ENCODE peak calls at places on chromosome 11, in ten cellular contexts. R is lower leg skin, J is Calu3, N is GM13977, M is psoas muscle, U is uterus, H is astrocyte of the cerebellum, E is AG04449, P is upper lobe of right lung, D is HCT116. C is an unnamed sample.

GRCh38 chr11:93939084-93939780 is 81.9 kb upstream of the HEPHL1 start:
- DNase-seq in R (no peak), J (no peak), N (no peak), M (no peak), U (no peak), H (no peak), E (no peak), P (no peak), D (no peak), C (no peak)

GRCh38 chr11:108654994-108655631 is 9.8 kb upstream of the DDX10 start:
- DNase-seq in R (no peak), J (peak), N (no peak), M (no peak), U (peak), H (peak), E (no peak), P (no peak), D (peak), C (peak)

GRCh38 chr11:4826425-4826824 is 5.3 kb downstream of the OR51F2 start:
- DNase-seq in R (no peak), J (no peak), N (no peak), M (no peak), U (no peak), H (peak), E (peak), P (no peak), D (no peak), C (no peak)

GRCh38 chr11:911031-911889 is 650 bp upstream of the CHID1 start:
- DNase-seq in R (no peak), J (peak), N (peak), M (peak), U (peak), H (no peak), E (no peak), P (peak), D (no peak), C (no peak)

GRCh38 chr11:61695917-61696316 is 15.7 kb downstream of the DAGLA start:
- DNase-seq in R (peak), J (peak), N (peak), M (peak), U (peak), H (no peak), E (peak), P (peak), D (no peak), C (no peak)

GRCh38 chr11:112302226-112302868 is 41.7 kb upstream of the PLET1 start:
- DNase-seq in R (no peak), J (no peak), N (no peak), M (no peak), U (no peak), H (no peak), E (no peak), P (no peak), D (no peak), C (no peak)

GRCh38 chr11:126573325-126574076 is 218.0 kb downstream of the ST3GAL4 start:
- DNase-seq in R (no peak), J (no peak), N (no peak), M (no peak), U (no peak), H (no peak), E (no peak), P (no peak), D (no peak), C (no peak)

GRCh38 chr11:83035070-83035854 is 36.4 kb downstream of the RAB30 start:
- DNase-seq in R (peak), J (no peak), N (no peak), M (peak), U (peak), H (no peak), E (no peak), P (no peak), D (no peak), C (no peak)

GRCh38 chr11:119680899-119681370 is 48.1 kb downstream of the NECTIN1 start:
- DNase-seq in R (peak), J (no peak), N (no peak), M (peak), U (no peak), H (no peak), E (no peak), P (no peak), D (no peak), C (no peak)

GRCh38 chr11:47271961-47272661 is 2.2 kb downstream of the MADD start:
- DNase-seq in R (no peak), J (no peak), N (peak), M (peak), U (no peak), H (no peak), E (no peak), P (no peak), D (no peak), C (no peak)

GRCh38 chr11:1749020-1749758 is 1.2 kb downstream of the IFITM10 start:
- DNase-seq in R (no peak), J (no peak), N (peak), M (no peak), U (no peak), H (no peak), E (no peak), P (peak), D (no peak), C (no peak)

GRCh38 chr11:78040691-78041379 is 17.8 kb upstream of the KCTD14 start:
- DNase-seq in R (no peak), J (peak), N (no peak), M (no peak), U (no peak), H (no peak), E (no peak), P (no peak), D (no peak), C (no peak)

GRCh38 chr11:65854161-65854592 is 3.8 kb downstream of the CFL1 start:
- DNase-seq in R (no peak), J (no peak), N (no peak), M (no peak), U (no peak), H (no peak), E (no peak), P (peak), D (no peak), C (no peak)

GRCh38 chr11:101369835-101370234 is 214.0 kb downstream of the TRPC6 start:
- DNase-seq in R (no peak), J (no peak), N (no peak), M (no peak), U (no peak), H (no peak), E (no peak), P (no peak), D (no peak), C (no peak)

GRCh38 chr11:113974741-113975470 is at the start of gene HTR3A:
- DNase-seq in R (no peak), J (peak), N (no peak), M (peak), U (peak), H (no peak), E (no peak), P (peak), D (peak), C (peak)

GRCh38 chr11:387193-387793 is 6.7 kb upstream of the PKP3 start:
- DNase-seq in R (no peak), J (no peak), N (no peak), M (no peak), U (no peak), H (no peak), E (no peak), P (no peak), D (no peak), C (no peak)

GRCh38 chr11:73716153-73717056 is 44.5 kb downstream of the RAB6A start:
- DNase-seq in R (no peak), J (no peak), N (peak), M (no peak), U (no peak), H (no peak), E (no peak), P (no peak), D (no peak), C (no peak)

GRCh38 chr11:119516060-119516459 is 93.1 kb upstream of the THY1 start:
- DNase-seq in R (no peak), J (no peak), N (no peak), M (no peak), U (no peak), H (no peak), E (no peak), P (no peak), D (no peak), C (no peak)

GRCh38 chr11:108496643-108497256 is 1.4 kb downstream of the POGLUT3 start:
- DNase-seq in R (no peak), J (no peak), N (peak), M (no peak), U (no peak), H (no peak), E (no peak), P (no peak), D (no peak), C (no peak)

GRCh38 chr11:121282376-121282775 is 10.2 kb upstream of the SC5D start:
- DNase-seq in R (no peak), J (no peak), N (no peak), M (no peak), U (no peak), H (no peak), E (no peak), P (no peak), D (no peak), C (no peak)

GRCh38 chr11:60938500-60938899 is 13.5 kb downstream of the SLC15A3 start:
- DNase-seq in R (no peak), J (no peak), N (no peak), M (no peak), U (no peak), H (no peak), E (no peak), P (peak), D (no peak), C (no peak)

GRCh38 chr11:70503878-70504240 is 105.5 kb downstream of the CTTN start:
- DNase-seq in R (no peak), J (no peak), N (no peak), M (no peak), U (no peak), H (no peak), E (no peak), P (no peak), D (no peak), C (peak)

GRCh38 chr11:61980783-61981541 is 13.5 kb upstream of the FTH1 start:
- DNase-seq in R (no peak), J (no peak), N (no peak), M (no peak), U (no peak), H (no peak), E (no peak), P (peak), D (no peak), C (no peak)

GRCh38 chr11:62251698-62252097 is 9.7 kb downstream of the SCGB1D2 start:
- DNase-seq in R (no peak), J (no peak), N (no peak), M (no peak), U (no peak), H (no peak), E (no peak), P (no peak), D (no peak), C (no peak)

GRCh38 chr11:6931146-6931713 is 5.0 kb downstream of the ZNF215 start:
- DNase-seq in R (no peak), J (no peak), N (no peak), M (no peak), U (no peak), H (no peak), E (no peak), P (no peak), D (no peak), C (no peak)

GRCh38 chr11:103609117-103610066 is 427.0 kb upstream of the DDI1 start:
- DNase-seq in R (no peak), J (peak), N (no peak), M (no peak), U (no peak), H (peak), E (peak), P (no peak), D (peak), C (peak)

GRCh38 chr11:15918674-15919073 is 437.7 kb downstream of the SOX6 start:
- DNase-seq in R (no peak), J (no peak), N (no peak), M (no peak), U (no peak), H (no peak), E (no peak), P (peak), D (no peak), C (no peak)

GRCh38 chr11:27040302-27041115 is at the start of gene BBOX1:
- DNase-seq in R (peak), J (peak), N (no peak), M (no peak), U (no peak), H (no peak), E (no peak), P (no peak), D (no peak), C (no peak)

GRCh38 chr11:33263549-33263948 is 6.4 kb downstream of the HIPK3 start:
- DNase-seq in R (no peak), J (no peak), N (no peak), M (no peak), U (no peak), H (no peak), E (no peak), P (no peak), D (no peak), C (no peak)

GRCh38 chr11:132894598-132894997 is 637.7 kb downstream of the OPCML start:
- DNase-seq in R (no peak), J (no peak), N (no peak), M (no peak), U (no peak), H (no peak), E (no peak), P (no peak), D (no peak), C (no peak)

GRCh38 chr11:62505112-62505783 is 41.4 kb downstream of the AHNAK start:
- DNase-seq in R (peak), J (no peak), N (no peak), M (no peak), U (peak), H (no peak), E (no peak), P (no peak), D (no peak), C (no peak)

GRCh38 chr11:65646921-65647701 is 9.2 kb downstream of the SIPA1 start:
- DNase-seq in R (no peak), J (no peak), N (no peak), M (peak), U (no peak), H (no peak), E (no peak), P (peak), D (no peak), C (peak)

GRCh38 chr11:115737875-115738274 is 233.7 kb upstream of the CADM1 start:
- DNase-seq in R (no peak), J (no peak), N (no peak), M (no peak), U (no peak), H (no peak), E (no peak), P (no peak), D (no peak), C (no peak)

GRCh38 chr11:75574698-75575265 is 12.7 kb downstream of the SERPINH1 start:
- DNase-seq in R (no peak), J (no peak), N (no peak), M (no peak), U (no peak), H (no peak), E (no peak), P (no peak), D (no peak), C (no peak)
- TF ChIP-seq CTCF in R (no peak), J (no peak), N (no peak), M (no peak), U (no peak), H (peak), E (peak), P (peak), D (peak), C (no peak)

GRCh38 chr11:14094481-14095037 is 132.0 kb downstream of the SPON1 start:
- DNase-seq in R (no peak), J (no peak), N (no peak), M (no peak), U (no peak), H (no peak), E (no peak), P (no peak), D (no peak), C (no peak)
- TF ChIP-seq CTCF in R (no peak), J (no peak), N (no peak), M (no peak), U (no peak), H (no peak), E (no peak), P (no peak), D (no peak), C (no peak)

DNA sequence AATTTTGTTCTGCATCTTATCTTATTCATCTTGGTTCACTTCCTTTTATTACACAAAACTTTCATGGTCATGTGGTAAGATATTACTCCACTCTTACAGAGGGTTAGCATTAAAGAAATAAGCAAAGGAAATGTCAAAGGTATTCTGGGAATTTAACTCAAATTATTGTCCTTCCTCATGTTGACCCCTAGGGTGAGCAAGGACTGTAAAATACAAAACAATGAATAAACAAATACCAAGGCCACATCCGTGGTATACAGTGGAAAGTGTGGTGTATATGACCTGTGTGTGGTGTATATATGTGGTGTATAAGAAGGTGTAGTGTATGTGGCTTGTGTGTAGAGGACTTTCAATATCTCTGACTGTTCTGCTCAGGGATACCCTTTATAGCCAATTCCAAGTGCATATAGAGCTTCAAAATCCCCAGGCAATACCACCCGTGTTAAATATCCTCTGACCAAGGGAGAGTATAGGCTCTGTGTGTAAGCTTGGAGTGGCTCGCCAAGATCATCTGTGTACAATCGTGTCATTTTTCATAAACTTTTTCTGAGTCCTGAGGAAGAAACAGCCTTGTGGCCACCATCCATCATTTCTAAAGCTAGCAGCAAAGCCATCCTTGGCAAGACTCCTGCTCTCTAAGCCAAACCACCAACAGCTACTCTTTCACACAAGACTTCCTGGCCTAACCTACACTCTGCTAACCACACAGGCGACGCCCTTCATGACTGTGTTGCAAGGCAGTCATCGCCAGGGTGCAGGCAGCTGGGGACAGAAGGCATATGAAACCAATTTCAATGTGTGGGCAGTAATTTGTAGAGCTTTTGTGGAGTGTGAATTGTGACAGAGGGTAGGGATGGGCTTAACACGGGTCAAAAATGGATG is 548.0 kb downstream of the ETS1 start:
- DNase-seq in R (peak), J (peak), N (no peak), M (peak), U (no peak), H (peak), E (peak), P (peak), D (no peak), C (no peak)
- TF ChIP-seq CTCF in R (no peak), J (no peak), N (no peak), M (no peak), U (no peak), H (no peak), E (no peak), P (peak), D (no peak), C (peak)

GRCh38 chr11:124748100-124748418 is 4.0 kb downstream of the VSIG2 start:
- DNase-seq in R (no peak), J (no peak), N (peak), M (no peak), U (no peak), H (no peak), E (no peak), P (no peak), D (no peak), C (no peak)

GRCh38 chr11:124746621-124747243 is 5.3 kb downstream of the VSIG2 start:
- DNase-seq in R (no peak), J (peak), N (peak), M (peak), U (no peak), H (no peak), E (no peak), P (peak), D (peak), C (peak)

GRCh38 chr11:124745270-124745834 is 5.6 kb downstream of the NRGN start:
- DNase-seq in R (no peak), J (no peak), N (peak), M (no peak), U (no peak), H (no peak), E (no peak), P (no peak), D (no peak), C (no peak)

GRCh38 chr11:124747406-124748099 is 4.5 kb downstream of the VSIG2 start:
- DNase-seq in R (no peak), J (no peak), N (peak), M (no peak), U (no peak), H (no peak), E (no peak), P (no peak), D (no peak), C (no peak)

DNA sequence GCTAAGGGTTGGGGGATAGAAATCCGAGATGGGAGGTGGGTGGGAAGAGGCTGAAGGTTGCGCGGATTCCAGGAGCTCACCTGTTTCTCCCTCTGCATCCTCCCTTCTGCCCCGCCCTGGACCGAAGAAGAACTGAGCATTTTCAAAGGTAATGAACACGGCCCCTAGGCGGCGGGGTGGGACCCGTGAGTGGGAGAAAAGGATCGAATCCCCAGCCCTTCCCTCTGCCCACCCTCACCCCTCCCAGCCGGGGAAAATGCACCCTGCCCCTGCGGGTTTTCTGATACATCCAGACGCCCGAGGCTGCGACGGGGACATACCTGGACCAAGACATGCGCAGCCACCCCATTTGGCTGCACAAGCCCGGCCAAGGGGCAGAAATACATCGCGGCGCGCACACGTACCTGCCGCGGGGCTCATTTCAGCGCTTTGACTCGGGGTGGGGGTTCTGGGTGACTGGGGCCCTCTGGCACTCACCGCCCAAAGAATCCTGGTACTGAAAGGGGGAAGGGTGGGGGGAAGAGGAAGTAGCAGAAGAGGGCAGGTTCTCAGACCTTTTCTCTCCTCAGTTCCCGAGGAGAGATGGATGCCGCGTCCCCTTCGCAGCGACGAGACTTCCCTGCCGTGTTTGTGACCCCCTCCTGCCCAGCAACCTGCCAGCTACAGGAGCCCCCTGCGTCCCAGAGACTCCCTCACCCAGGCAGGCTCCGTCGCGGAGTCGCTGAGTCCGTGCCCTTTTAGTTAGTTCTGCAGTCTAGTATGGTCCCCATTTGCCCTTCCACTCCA is 6.0 kb downstream of the VSIG2 start:
- DNase-seq in R (no peak), J (no peak), N (peak), M (no peak), U (no peak), H (no peak), E (no peak), P (no peak), D (no peak), C (no peak)
- TF ChIP-seq CTCF in R (no peak), J (no peak), N (peak), M (no peak), U (no peak), H (peak), E (peak), P (no peak), D (peak), C (peak)

GRCh38 chr11:32154275-32154674 is 63.4 kb downstream of the RCN1 start:
- DNase-seq in R (no peak), J (peak), N (peak), M (no peak), U (no peak), H (peak), E (no peak), P (no peak), D (peak), C (no peak)
- TF ChIP-seq CTCF in R (no peak), J (no peak), N (peak), M (no peak), U (no peak), H (peak), E (no peak), P (no peak), D (peak), C (no peak)

GRCh38 chr11:131392528-131393255 is 22.3 kb downstream of the NTM start:
- DNase-seq in R (no peak), J (no peak), N (no peak), M (no peak), U (no peak), H (no peak), E (no peak), P (no peak), D (no peak), C (peak)
- TF ChIP-seq CTCF in R (no peak), J (no peak), N (no peak), M (no peak), U (no peak), H (peak), E (no peak), P (no peak), D (no peak), C (no peak)

C was measured in endothelial cell.